ENCODE peak calls at places on chromosome 15, in six cellular contexts. One of them, this sample, is unnamed.

GRCh38 chr15:49036650-49037545 is 9.3 kb downstream of the SECISBP2L start:
- DNase-seq in heart left ventricle: no peak
- DNase-seq in uterus: no peak
- DNase-seq in A549: no peak
- DNase-seq in breast epithelium: no peak
- DNase-seq in H1: no peak
- DNase-seq in this sample: no peak

GRCh38 chr15:37789392-37789776 is 145.1 kb upstream of the TMCO5A start:
- DNase-seq in uterus: no peak
- DNase-seq in heart left ventricle: no peak
- DNase-seq in H1: no peak
- DNase-seq in A549: no peak
- DNase-seq in breast epithelium: no peak
- DNase-seq in this sample: no peak

GRCh38 chr15:37921527-37922385 is 12.7 kb upstream of the TMCO5A start:
- DNase-seq in A549: no peak
- DNase-seq in breast epithelium: no peak
- DNase-seq in H1: no peak
- DNase-seq in heart left ventricle: no peak
- DNase-seq in uterus: no peak
- DNase-seq in this sample: no peak

GRCh38 chr15:82804575-82804949 is 1.3 kb downstream of the FSD2 start:
- DNase-seq in A549: no peak
- DNase-seq in breast epithelium: no peak
- DNase-seq in heart left ventricle: no peak
- DNase-seq in uterus: no peak
- DNase-seq in H1: no peak
- DNase-seq in this sample: no peak

GRCh38 chr15:67146214-67146613 is 80.8 kb downstream of the SMAD3 start:
- DNase-seq in breast epithelium: no peak
- DNase-seq in heart left ventricle: no peak
- DNase-seq in H1: no peak
- DNase-seq in A549: no peak
- DNase-seq in uterus: peak; percentile 77
- DNase-seq in this sample: peak; percentile 69

GRCh38 chr15:56815247-56815646 is 81.9 kb upstream of the ZNF280D start:
- DNase-seq in heart left ventricle: peak; percentile 46
- DNase-seq in H1: no peak
- DNase-seq in breast epithelium: no peak
- DNase-seq in A549: no peak
- DNase-seq in uterus: peak; percentile 52
- DNase-seq in this sample: no peak

GRCh38 chr15:64909546-64909945 is 2.2 kb upstream of the ANKDD1A start:
- DNase-seq in H1: no peak
- DNase-seq in breast epithelium: no peak
- DNase-seq in uterus: no peak
- DNase-seq in A549: no peak
- DNase-seq in heart left ventricle: no peak
- DNase-seq in this sample: no peak

GRCh38 chr15:49265911-49266310 is 95.9 kb downstream of the GALK2 start:
- DNase-seq in heart left ventricle: no peak
- DNase-seq in uterus: no peak
- DNase-seq in breast epithelium: no peak
- DNase-seq in A549: no peak
- DNase-seq in H1: no peak
- DNase-seq in this sample: no peak

GRCh38 chr15:76343313-76343996 is 6.9 kb downstream of the ISL2 start:
- DNase-seq in uterus: no peak
- DNase-seq in A549: no peak
- DNase-seq in H1: no peak
- DNase-seq in breast epithelium: no peak
- DNase-seq in heart left ventricle: no peak
- DNase-seq in this sample: no peak

GRCh38 chr15:76345269-76345879 is 8.8 kb downstream of the ISL2 start:
- DNase-seq in A549: no peak
- DNase-seq in heart left ventricle: no peak
- DNase-seq in uterus: no peak
- DNase-seq in H1: no peak
- DNase-seq in breast epithelium: no peak
- DNase-seq in this sample: no peak

GRCh38 chr15:76346666-76347506 is 10.3 kb downstream of the ISL2 start:
- DNase-seq in uterus: no peak
- DNase-seq in H1: peak; percentile 69
- DNase-seq in heart left ventricle: no peak
- DNase-seq in A549: no peak
- DNase-seq in breast epithelium: no peak
- DNase-seq in this sample: peak; percentile 74

GRCh38 chr15:76347507-76348055 is 11.0 kb downstream of the ISL2 start:
- DNase-seq in breast epithelium: no peak
- DNase-seq in H1: no peak
- DNase-seq in uterus: no peak
- DNase-seq in heart left ventricle: no peak
- DNase-seq in A549: no peak
- DNase-seq in this sample: no peak

GRCh38 chr15:76345880-76346665 is 9.5 kb downstream of the ISL2 start:
- DNase-seq in H1: peak; percentile 77
- DNase-seq in A549: no peak
- DNase-seq in breast epithelium: no peak
- DNase-seq in heart left ventricle: no peak
- DNase-seq in uterus: no peak
- DNase-seq in this sample: peak; percentile 76
- TF ChIP-seq POLR2A in H1: no peak
- TF ChIP-seq POLR2A in A549: no peak
- TF ChIP-seq POLR2A in breast epithelium: no peak
- TF ChIP-seq POLR2A in heart left ventricle: no peak
- TF ChIP-seq POLR2A in uterus: no peak
- TF ChIP-seq POLR2A in this sample: no peak

GRCh38 chr15:98649621-98649995 is 1.3 kb downstream of the IGF1R start:
- DNase-seq in heart left ventricle: peak; percentile 46
- DNase-seq in uterus: peak; percentile 31
- DNase-seq in breast epithelium: no peak
- DNase-seq in H1: no peak
- DNase-seq in A549: peak; percentile 49
- DNase-seq in this sample: peak; percentile 74
- TF ChIP-seq CTCF in heart left ventricle: no peak
- TF ChIP-seq CTCF in uterus: no peak
- TF ChIP-seq CTCF in breast epithelium: peak; percentile 25
- TF ChIP-seq CTCF in H1: no peak
- TF ChIP-seq CTCF in A549: no peak
- TF ChIP-seq CTCF in this sample: peak; percentile 31

DNA sequence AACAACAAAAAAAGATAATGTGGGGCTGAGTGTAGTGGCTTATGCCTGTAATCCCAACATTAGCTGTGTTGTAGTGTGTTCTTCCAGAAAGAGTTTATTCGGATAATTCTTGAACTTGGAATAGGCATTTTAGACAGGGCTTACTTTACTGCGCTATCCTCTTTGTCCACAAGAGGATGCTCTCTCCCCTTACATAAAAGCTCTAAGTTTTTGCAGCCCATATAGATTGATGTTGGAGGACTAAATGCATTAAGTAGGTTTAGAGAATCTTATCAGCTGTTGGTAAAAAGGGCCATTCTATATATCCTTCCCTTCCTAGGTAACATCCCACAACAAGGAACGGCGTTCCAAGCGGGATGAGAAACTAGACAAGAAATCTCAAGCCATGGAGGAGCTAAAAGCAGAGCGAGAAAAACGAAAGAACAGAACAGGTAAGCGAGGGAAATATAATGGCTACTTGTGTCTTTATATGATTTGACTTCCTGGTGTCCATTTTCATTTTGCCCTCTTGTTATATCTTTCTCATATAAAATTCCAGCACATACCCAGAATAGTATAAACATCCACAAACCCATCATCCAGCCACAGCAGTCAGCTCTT is 27.8 kb upstream of the ITPKA start:
- DNase-seq in A549: peak; percentile 31
- DNase-seq in heart left ventricle: no peak
- DNase-seq in uterus: no peak
- DNase-seq in breast epithelium: no peak
- DNase-seq in H1: no peak
- DNase-seq in this sample: no peak
- TF ChIP-seq POLR2A in A549: no peak
- TF ChIP-seq POLR2A in heart left ventricle: no peak
- TF ChIP-seq POLR2A in uterus: no peak
- TF ChIP-seq POLR2A in breast epithelium: no peak
- TF ChIP-seq POLR2A in H1: no peak
- TF ChIP-seq POLR2A in this sample: no peak

GRCh38 chr15:100642217-100642949 is 40.0 kb downstream of the ASB7 start:
- DNase-seq in breast epithelium: no peak
- DNase-seq in H1: peak; percentile 23
- DNase-seq in heart left ventricle: no peak
- DNase-seq in A549: no peak
- DNase-seq in uterus: no peak
- DNase-seq in this sample: no peak
- TF ChIP-seq CTCF in breast epithelium: no peak
- TF ChIP-seq CTCF in H1: no peak
- TF ChIP-seq CTCF in heart left ventricle: no peak
- TF ChIP-seq CTCF in A549: no peak
- TF ChIP-seq CTCF in uterus: no peak
- TF ChIP-seq CTCF in this sample: no peak

DNA sequence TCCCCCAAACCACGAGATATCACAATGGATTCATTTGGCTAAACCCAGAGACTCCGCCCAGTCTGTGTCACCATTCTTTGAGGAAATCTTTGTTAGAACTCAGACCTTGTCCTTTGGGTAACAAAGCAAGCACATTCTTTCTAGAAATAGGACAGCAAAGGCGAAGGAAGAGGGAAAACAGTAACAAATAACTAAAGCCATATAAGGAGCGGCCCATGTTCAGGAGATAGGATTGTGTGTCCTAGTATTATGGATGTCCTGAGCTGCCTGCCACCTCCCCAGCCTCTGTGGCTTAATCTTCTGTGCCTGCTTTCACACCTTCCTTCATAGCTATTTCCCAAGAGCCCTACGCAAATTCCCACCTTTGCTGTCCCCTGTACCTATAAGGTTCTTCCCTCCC is 59.9 kb downstream of the UACA start:
- DNase-seq in H1: no peak
- DNase-seq in A549: no peak
- DNase-seq in heart left ventricle: no peak
- DNase-seq in uterus: no peak
- DNase-seq in breast epithelium: no peak
- DNase-seq in this sample: no peak
- TF ChIP-seq POLR2A in H1: no peak
- TF ChIP-seq POLR2A in A549: no peak
- TF ChIP-seq POLR2A in heart left ventricle: no peak
- TF ChIP-seq POLR2A in uterus: no peak
- TF ChIP-seq POLR2A in breast epithelium: no peak
- TF ChIP-seq POLR2A in this sample: no peak

GRCh38 chr15:74983725-74984231 is 11.6 kb upstream of the SCAMP5 start:
- DNase-seq in breast epithelium: no peak
- DNase-seq in H1: no peak
- DNase-seq in heart left ventricle: no peak
- DNase-seq in uterus: no peak
- DNase-seq in A549: peak; percentile 56
- DNase-seq in this sample: no peak

GRCh38 chr15:74989527-74989926 is 5.8 kb upstream of the SCAMP5 start:
- DNase-seq in A549: no peak
- DNase-seq in heart left ventricle: no peak
- DNase-seq in breast epithelium: no peak
- DNase-seq in uterus: no peak
- DNase-seq in H1: no peak
- DNase-seq in this sample: no peak

GRCh38 chr15:74992619-74993018 is 2.7 kb upstream of the SCAMP5 start:
- DNase-seq in A549: no peak
- DNase-seq in uterus: no peak
- DNase-seq in heart left ventricle: no peak
- DNase-seq in H1: no peak
- DNase-seq in breast epithelium: no peak
- DNase-seq in this sample: no peak

DNA sequence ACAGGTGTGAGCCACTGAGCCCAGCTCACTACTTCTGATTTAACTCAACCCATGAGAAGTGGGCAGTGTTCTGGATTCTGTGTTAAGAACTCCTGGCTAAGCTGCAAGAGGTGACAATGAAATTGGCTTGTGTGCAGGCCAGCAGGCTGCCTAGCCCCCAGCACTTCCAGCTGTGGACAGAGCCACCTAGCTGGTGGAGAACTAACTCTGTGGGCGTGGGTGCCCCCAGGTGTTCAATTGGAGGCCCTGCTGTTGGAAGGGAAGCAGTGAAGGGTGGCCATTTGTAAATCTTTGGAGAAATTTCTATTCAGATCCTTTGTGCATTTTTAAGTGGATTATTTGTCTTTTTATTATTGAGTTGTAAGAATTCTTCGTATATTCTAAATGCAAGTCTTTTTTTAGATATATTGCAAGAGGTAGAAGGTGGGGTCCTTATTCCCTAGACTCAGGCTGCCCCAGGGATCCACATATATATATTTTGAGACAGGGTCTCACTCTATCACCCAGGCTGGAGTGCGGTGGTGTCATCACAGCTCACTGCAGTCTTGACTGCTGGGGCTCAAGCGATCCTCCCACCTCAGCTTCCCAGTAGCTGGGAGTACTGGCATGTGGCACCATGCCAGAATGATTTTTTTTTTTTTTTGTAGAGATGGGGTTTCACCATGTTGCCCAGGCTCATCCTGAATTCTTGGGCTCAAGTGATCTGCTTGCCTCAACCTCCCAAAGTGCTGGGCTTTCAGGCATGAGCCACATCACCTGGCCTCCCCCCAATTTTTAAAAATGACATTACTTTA is 7.2 kb upstream of the SCAMP5 start:
- DNase-seq in heart left ventricle: peak; percentile 23
- DNase-seq in breast epithelium: no peak
- DNase-seq in H1: peak; percentile 60
- DNase-seq in uterus: no peak
- DNase-seq in A549: peak; percentile 64
- DNase-seq in this sample: no peak
- TF ChIP-seq CTCF in heart left ventricle: peak; percentile 21
- TF ChIP-seq CTCF in breast epithelium: no peak
- TF ChIP-seq CTCF in H1: peak; percentile 73
- TF ChIP-seq CTCF in uterus: no peak
- TF ChIP-seq CTCF in A549: peak; percentile 68
- TF ChIP-seq CTCF in this sample: no peak

DNA sequence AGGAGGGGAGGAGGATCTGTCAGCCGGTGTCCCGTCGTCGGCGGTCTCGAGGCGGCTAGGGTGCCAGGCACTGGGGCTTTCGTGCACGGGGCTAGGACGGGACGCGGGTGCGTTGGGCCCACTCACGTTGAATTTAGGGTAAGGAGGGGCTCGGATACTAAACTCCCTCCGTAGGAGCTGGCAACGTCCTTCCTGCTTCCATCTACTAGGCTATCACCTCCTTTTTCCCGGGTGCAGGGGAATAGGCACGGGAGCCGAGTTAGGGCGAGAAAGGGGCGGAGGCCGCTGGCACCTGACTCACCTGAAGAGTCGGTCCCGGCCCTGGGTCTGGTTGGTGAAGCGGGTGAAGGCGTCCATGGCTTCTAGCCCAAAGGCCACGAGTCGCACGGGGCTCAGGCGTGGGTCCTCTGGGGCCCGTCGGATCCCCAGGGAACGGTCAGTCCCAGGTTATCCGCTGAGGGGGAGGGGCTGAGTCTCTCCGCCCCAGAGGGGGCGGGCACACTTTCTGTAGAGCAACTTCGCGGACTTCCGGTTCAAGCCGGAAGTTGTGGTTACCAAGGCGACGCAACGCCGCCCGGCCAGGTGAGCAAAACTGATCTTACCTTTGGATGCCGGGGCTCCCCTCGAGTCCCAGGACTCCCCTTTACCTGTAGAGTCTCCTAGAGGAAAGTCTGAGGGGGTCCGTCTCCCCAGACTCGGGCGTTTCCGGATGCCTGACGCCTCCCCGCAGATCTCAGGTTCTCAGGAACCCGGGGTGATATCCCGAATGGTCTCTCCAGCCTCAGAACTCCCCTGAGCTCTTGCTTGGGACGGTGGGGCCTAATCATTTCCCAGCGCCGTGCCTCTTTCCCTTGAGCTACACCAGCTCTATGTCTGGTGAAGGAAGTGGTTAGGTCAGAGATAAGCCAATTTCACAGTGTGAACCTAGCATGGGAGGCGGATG is at the start of the genes PEX11A and WDR93:
- DNase-seq in uterus: peak; percentile 72
- DNase-seq in heart left ventricle: peak; percentile 83
- DNase-seq in H1: peak; percentile 93
- DNase-seq in breast epithelium: peak; percentile 74
- DNase-seq in A549: peak; percentile 92
- DNase-seq in this sample: peak; percentile 89
- TF ChIP-seq POLR2A in uterus: no peak
- TF ChIP-seq POLR2A in heart left ventricle: no peak
- TF ChIP-seq POLR2A in H1: no peak
- TF ChIP-seq POLR2A in breast epithelium: peak; percentile 50
- TF ChIP-seq POLR2A in A549: peak; percentile 82
- TF ChIP-seq POLR2A in this sample: peak; percentile 64